ENCODE peak calls at places on chromosomes 7 and 10, in four cellular contexts. G is OCI-LY7, H is right lobe of liver, K is prostate gland. Q is an unnamed sample.

GRCh38 chr10:132430861-132431271 is 33.9 kb downstream of the PWWP2B start:
- DNase-seq in G (no peak), H (no peak), K (no peak), Q (no peak)

GRCh38 chr7:22182139-22182538 is 174.8 kb downstream of the RAPGEF5 start:
- DNase-seq in G (no peak), H (no peak), K (no peak), Q (no peak)

GRCh38 chr7:3549598-3549997 is 248.5 kb downstream of the SDK1 start:
- DNase-seq in G (no peak), H (no peak), K (no peak), Q (no peak)

GRCh38 chr10:7901261-7901660 is 83.0 kb downstream of the TAF3 start:
- DNase-seq in G (no peak), H (no peak), K (no peak), Q (no peak)

GRCh38 chr10:123751340-123751739 is 85.2 kb downstream of the GPR26 start:
- DNase-seq in G (no peak), H (no peak), K (no peak), Q (no peak)

GRCh38 chr7:50226669-50227068 is 77.8 kb upstream of the IKZF1 start:
- DNase-seq in G (no peak), H (no peak), K (no peak), Q (no peak)

GRCh38 chr7:157561816-157562410 is 225.1 kb downstream of the DNAJB6 start:
- DNase-seq in G (no peak), H (no peak), K (no peak), Q (no peak)

GRCh38 chr7:151013728-151014497 is 10.4 kb downstream of the ATG9B start:
- DNase-seq in G (no peak), H (no peak), K (peak), Q (peak)

GRCh38 chr10:90920986-90921643 is at the start of gene ANKRD1:
- DNase-seq in G (no peak), H (no peak), K (no peak), Q (no peak)

GRCh38 chr7:26526288-26526587 is 234.6 kb downstream of the SNX10 start:
- DNase-seq in G (no peak), H (no peak), K (no peak), Q (no peak)

GRCh38 chr7:99386584-99387238 is 12.2 kb downstream of the ARPC1B start:
- DNase-seq in G (peak), H (no peak), K (no peak), Q (peak)

GRCh38 chr10:94409016-94409657 is 6.8 kb downstream of the TBC1D12 start:
- DNase-seq in G (no peak), H (no peak), K (no peak), Q (no peak)

GRCh38 chr7:50665403-50666123 is 100.4 kb upstream of the DDC start:
- DNase-seq in G (no peak), H (no peak), K (no peak), Q (no peak)

GRCh38 chr7:111559665-111560064 is 2.6 kb downstream of the IMMP2L start:
- DNase-seq in G (no peak), H (no peak), K (no peak), Q (no peak)

GRCh38 chr7:12403287-12404181 is at the start of gene VWDE:
- DNase-seq in G (no peak), H (peak), K (peak), Q (peak)

GRCh38 chr7:140222797-140223196 is 46.0 kb upstream of the KDM7A start:
- DNase-seq in G (peak), H (no peak), K (no peak), Q (no peak)

GRCh38 chr10:75755528-75755927 is 324.1 kb downstream of the LRMDA start:
- DNase-seq in G (no peak), H (peak), K (no peak), Q (no peak)

GRCh38 chr10:12394236-12395033 is 45.1 kb downstream of the CAMK1D start:
- DNase-seq in G (no peak), H (no peak), K (no peak), Q (no peak)

GRCh38 chr7:105084581-105084980 is 70.6 kb downstream of the KMT2E start:
- DNase-seq in G (no peak), H (no peak), K (no peak), Q (no peak)

GRCh38 chr7:52620849-52621248 is 414.6 kb upstream of the POM121L12 start:
- DNase-seq in G (no peak), H (no peak), K (no peak), Q (no peak)

GRCh38 chr7:92255308-92255707 is 9.5 kb downstream of the ANKIB1 start:
- DNase-seq in G (no peak), H (no peak), K (no peak), Q (no peak)

GRCh38 chr10:102451105-102451969 is at the start of gene C10orf95:
- DNase-seq in G (no peak), H (no peak), K (no peak), Q (peak)

GRCh38 chr7:18468794-18469193 is 26.8 kb upstream of the HDAC9 start:
- DNase-seq in G (no peak), H (no peak), K (no peak), Q (no peak)

GRCh38 chr7:130071701-130072622 is 1.6 kb downstream of the KLHDC10 start:
- DNase-seq in G (peak), H (no peak), K (peak), Q (peak)

GRCh38 chr10:6165221-6165725 is 37.5 kb upstream of the PFKFB3 start:
- DNase-seq in G (no peak), H (no peak), K (no peak), Q (no peak)

GRCh38 chr10:60572511-60573194 is 183.0 kb upstream of the ANK3 start:
- DNase-seq in G (no peak), H (peak), K (peak), Q (no peak)

GRCh38 chr7:120842131-120842621 is 15.8 kb downstream of the TSPAN12 start:
- DNase-seq in G (no peak), H (no peak), K (peak), Q (no peak)

GRCh38 chr10:70131560-70131937 is 1.1 kb downstream of the AIFM2 start:
- DNase-seq in G (no peak), H (no peak), K (no peak), Q (no peak)

DNA sequence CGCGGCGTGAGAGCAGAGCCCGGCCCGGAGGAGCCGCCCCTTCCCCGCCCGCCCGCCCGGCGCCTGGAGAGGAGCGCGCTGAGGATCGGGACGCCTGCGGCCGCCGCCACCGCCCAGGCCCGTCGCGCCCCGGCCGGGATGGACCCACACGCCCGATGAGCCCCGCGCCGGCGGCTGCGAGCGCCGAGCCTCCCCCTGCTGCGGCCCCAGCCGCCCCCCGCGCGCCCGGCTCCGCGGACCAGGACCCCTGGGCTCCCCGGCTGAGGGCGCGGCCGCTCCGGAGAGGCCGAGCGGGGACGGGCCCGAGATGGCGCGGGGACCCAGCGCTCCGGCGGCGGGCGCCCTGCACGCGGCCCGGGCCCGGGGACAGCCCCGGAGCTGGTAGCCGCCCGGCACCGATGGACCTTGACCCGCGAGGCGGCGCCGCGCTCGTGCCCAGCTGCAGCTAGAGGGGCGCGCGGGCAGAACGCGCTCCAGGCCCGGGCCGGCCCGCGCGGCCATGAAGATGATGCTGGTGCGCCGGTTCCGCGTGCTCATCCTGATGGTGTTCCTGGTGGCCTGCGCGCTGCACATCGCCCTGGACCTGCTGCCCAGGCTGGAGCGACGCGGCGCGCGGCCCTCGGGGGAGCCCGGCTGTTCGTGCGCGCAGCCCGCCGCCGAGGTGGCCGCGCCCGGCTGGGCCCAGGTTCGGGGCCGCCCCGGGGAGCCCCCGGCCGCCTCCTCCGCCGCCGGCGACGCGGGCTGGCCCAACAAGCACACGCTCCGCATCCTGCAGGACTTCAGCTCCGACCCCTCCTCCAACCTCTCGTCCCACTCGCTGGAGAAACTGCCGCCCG is 548 bp downstream of the FAM20C start:
- DNase-seq in G (no peak), H (peak), K (no peak), Q (no peak)
- H3K4me3 ChIP-seq in G (no peak), H (peak), K (peak), Q (no peak)

GRCh38 chr7:1639578-1640175 is 30.4 kb upstream of the ELFN1 start:
- DNase-seq in G (no peak), H (peak), K (no peak), Q (no peak)
- H3K4me3 ChIP-seq in G (no peak), H (no peak), K (no peak), Q (no peak)

DNA sequence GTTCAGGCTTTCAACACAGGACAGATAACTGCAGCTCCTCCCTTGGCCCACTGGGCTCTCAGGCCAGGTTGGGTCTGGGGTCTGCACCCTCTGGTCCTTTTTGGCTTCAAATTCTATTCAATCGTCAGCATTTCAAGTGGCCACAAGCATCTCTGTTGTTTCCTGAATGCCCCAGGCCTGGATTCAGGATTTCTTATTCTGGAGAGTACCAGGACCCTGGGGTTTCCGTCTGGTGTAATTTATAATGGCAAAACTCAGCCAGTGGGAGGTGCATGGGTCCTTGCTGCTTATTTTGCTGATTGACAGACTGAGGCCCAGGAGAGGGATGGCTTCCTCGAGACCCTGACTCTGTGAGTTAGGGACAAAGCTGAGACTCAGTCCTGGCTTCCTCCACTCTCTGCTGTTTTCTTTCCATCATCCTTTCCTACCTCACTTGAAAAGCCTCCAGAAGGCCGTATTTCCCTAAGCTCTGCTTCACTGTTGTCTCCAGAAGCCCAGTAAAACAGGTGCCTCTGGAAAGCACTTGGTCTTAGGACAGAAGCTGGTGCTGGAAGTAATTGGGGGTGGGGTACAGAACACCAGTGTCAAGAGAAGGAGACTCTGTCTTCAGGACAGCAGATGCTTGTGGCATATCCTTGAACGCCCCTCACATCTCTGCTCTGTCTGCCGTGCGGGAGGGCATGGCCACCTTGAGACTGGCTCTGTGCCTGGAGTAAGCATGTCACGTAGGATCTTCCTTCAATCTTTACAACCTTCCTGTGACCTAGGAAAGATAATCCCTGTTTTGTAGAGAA is 39.5 kb upstream of the SH2D4B start:
- DNase-seq in G (no peak), H (no peak), K (no peak), Q (no peak)
- H3K4me3 ChIP-seq in G (no peak), H (no peak), K (no peak), Q (peak)

GRCh38 chr7:44307905-44308740 is 17.3 kb downstream of the CAMK2B start:
- DNase-seq in G (no peak), H (no peak), K (peak), Q (no peak)

GRCh38 chr7:44310221-44310848 is 15.1 kb downstream of the CAMK2B start:
- DNase-seq in G (no peak), H (no peak), K (no peak), Q (no peak)

GRCh38 chr7:44308741-44309270 is 16.6 kb downstream of the CAMK2B start:
- DNase-seq in G (no peak), H (no peak), K (no peak), Q (no peak)

GRCh38 chr7:44307301-44307900 is 18.0 kb downstream of the CAMK2B start:
- DNase-seq in G (peak), H (no peak), K (no peak), Q (peak)

GRCh38 chr7:44309271-44310091 is 15.9 kb downstream of the CAMK2B start:
- DNase-seq in G (no peak), H (peak), K (no peak), Q (no peak)
- H3K4me3 ChIP-seq in G (no peak), H (peak), K (peak), Q (no peak)